ENCODE peak calls at places on chromosome 16, in four cellular contexts. Q is GM12878, O is SK-N-SH, J is K562. E is an unnamed sample.
A peak's percentile ranks its signal among the peaks of the same experiment; 100 is the strongest.

GRCh38 chr16:15650019-15650697 is at the start of gene NDE1:
- DNase-seq in Q (no peak), O (peak; percentile 98), J (peak; percentile 99), E (peak; percentile 94)

GRCh38 chr16:3112058-3112880 is at the start of gene ZNF205:
- DNase-seq in Q (no peak), O (peak; percentile 92), J (peak; percentile 88), E (peak; percentile 88)

GRCh38 chr16:1865902-1866690 is 5.9 kb downstream of the MEIOB start:
- DNase-seq in Q (no peak), O (no peak), J (no peak), E (no peak)

GRCh38 chr16:85583491-85584181 is 29.5 kb upstream of the GSE1 start:
- DNase-seq in Q (no peak), O (peak; percentile 69), J (no peak), E (no peak)

GRCh38 chr16:58022601-58023371 is 2.8 kb upstream of the MMP15 start:
- DNase-seq in Q (no peak), O (peak; percentile 78), J (no peak), E (no peak)

GRCh38 chr16:68408967-68409366 is 39.3 kb downstream of the SMPD3 start:
- DNase-seq in Q (no peak), O (no peak), J (no peak), E (no peak)

GRCh38 chr16:20938426-20938825 is 37.9 kb downstream of the LYRM1 start:
- DNase-seq in Q (no peak), O (no peak), J (no peak), E (no peak)

GRCh38 chr16:83420206-83420760 is 387.5 kb upstream of the HSBP1 start:
- DNase-seq in Q (no peak), O (no peak), J (peak; percentile 17), E (no peak)

GRCh38 chr16:48117217-48118105 is 38.3 kb downstream of the ABCC12 start:
- DNase-seq in Q (no peak), O (peak; percentile 92), J (peak; percentile 98), E (peak; percentile 93)

GRCh38 chr16:10895053-10895946 is 18.3 kb downstream of the CIITA start:
- DNase-seq in Q (no peak), O (no peak), J (peak; percentile 79), E (peak; percentile 85)

GRCh38 chr16:72561-73537 is at the start of gene RHBDF1:
- DNase-seq in Q (no peak), O (peak; percentile 79), J (peak; percentile 89), E (peak; percentile 74)

GRCh38 chr16:25134306-25134705 is 22.8 kb downstream of the LCMT1 start:
- DNase-seq in Q (no peak), O (no peak), J (no peak), E (no peak)

GRCh38 chr16:4315185-4316102 is at the start of gene GLIS2:
- DNase-seq in Q (no peak), O (peak; percentile 94), J (peak; percentile 85), E (peak; percentile 82)

GRCh38 chr16:22694887-22695382 is 119.0 kb upstream of the HS3ST2 start:
- DNase-seq in Q (no peak), O (no peak), J (no peak), E (no peak)

GRCh38 chr16:48892884-48893283 is 282.9 kb upstream of the N4BP1 start:
- DNase-seq in Q (no peak), O (no peak), J (peak; percentile 35), E (no peak)

GRCh38 chr16:74438492-74438979 is 17.3 kb upstream of the CLEC18B start:
- DNase-seq in Q (no peak), O (no peak), J (no peak), E (no peak)

GRCh38 chr16:65600629-65601028 is 478.8 kb upstream of the CDH11 start:
- DNase-seq in Q (no peak), O (no peak), J (no peak), E (no peak)

GRCh38 chr16:11205754-11206459 is 50.1 kb downstream of the SOCS1 start:
- DNase-seq in Q (no peak), O (no peak), J (no peak), E (no peak)

GRCh38 chr16:67283039-67283825 is 3.9 kb downstream of the PLEKHG4 start:
- DNase-seq in Q (no peak), O (no peak), J (no peak), E (no peak)

GRCh38 chr16:180101-180920 is at the start of gene HBQ1:
- DNase-seq in Q (no peak), O (peak; percentile 97), J (peak; percentile 85), E (peak; percentile 60)

GRCh38 chr16:13093676-13094075 is 192.3 kb downstream of the SHISA9 start:
- DNase-seq in Q (no peak), O (no peak), J (no peak), E (no peak)

GRCh38 chr16:14398014-14398717 is 231.9 kb downstream of the PARN start:
- DNase-seq in Q (no peak), O (no peak), J (no peak), E (no peak)

GRCh38 chr16:871562-872330 is 71.2 kb upstream of the GNG13 start:
- DNase-seq in Q (no peak), O (no peak), J (no peak), E (no peak)

GRCh38 chr16:2480948-2481347 is 6.0 kb downstream of the TBC1D24 start:
- DNase-seq in Q (no peak), O (no peak), J (no peak), E (no peak)

GRCh38 chr16:3774156-3774767 is 56.9 kb upstream of the TRAP1 start:
- DNase-seq in Q (no peak), O (no peak), J (no peak), E (no peak)

GRCh38 chr16:16197966-16198365 is 25.3 kb downstream of the ABCC6 start:
- DNase-seq in Q (no peak), O (no peak), J (no peak), E (no peak)

GRCh38 chr16:74297296-74297665 is 667 bp downstream of the PSMD7 start:
- DNase-seq in Q (no peak), O (peak; percentile 56), J (no peak), E (no peak)

GRCh38 chr16:89357055-89357454 is 133.3 kb downstream of the ANKRD11 start:
- DNase-seq in Q (no peak), O (no peak), J (peak; percentile 62), E (no peak)

GRCh38 chr16:9077001-9077809 is 14.2 kb upstream of the HAPSTR1 start:
- DNase-seq in Q (no peak), O (peak; percentile 37), J (peak; percentile 23), E (no peak)

GRCh38 chr16:53035176-53035942 is 17.3 kb downstream of the CHD9NB start:
- DNase-seq in Q (no peak), O (no peak), J (no peak), E (no peak)

GRCh38 chr16:17927015-17927414 is 409.5 kb downstream of the NPIPA8 start:
- DNase-seq in Q (no peak), O (no peak), J (no peak), E (no peak)

DNA sequence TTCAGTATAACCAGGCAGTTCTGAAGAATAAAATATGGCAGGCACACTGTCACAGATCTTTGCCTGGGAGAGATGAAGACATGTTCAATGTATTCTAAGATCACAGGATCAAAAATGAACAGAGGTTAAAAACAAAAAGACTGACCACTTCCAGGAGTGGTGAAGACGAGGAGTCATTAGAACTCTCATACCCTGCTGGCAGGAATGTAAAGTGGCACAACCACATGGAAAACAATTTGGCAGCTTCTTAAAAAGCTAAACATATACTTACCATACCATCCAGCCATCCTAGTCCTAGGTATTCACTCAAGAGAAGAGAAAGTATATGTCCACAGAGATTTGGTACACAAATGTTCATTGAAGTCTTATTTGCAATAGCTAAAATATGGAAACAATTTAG is 406.3 kb downstream of the NPIPA8 start:
- DNase-seq in Q (no peak), O (no peak), J (no peak), E (no peak)
- TF ChIP-seq USF1 in Q (no peak), O (no peak), J (no peak), E (no peak)

DNA sequence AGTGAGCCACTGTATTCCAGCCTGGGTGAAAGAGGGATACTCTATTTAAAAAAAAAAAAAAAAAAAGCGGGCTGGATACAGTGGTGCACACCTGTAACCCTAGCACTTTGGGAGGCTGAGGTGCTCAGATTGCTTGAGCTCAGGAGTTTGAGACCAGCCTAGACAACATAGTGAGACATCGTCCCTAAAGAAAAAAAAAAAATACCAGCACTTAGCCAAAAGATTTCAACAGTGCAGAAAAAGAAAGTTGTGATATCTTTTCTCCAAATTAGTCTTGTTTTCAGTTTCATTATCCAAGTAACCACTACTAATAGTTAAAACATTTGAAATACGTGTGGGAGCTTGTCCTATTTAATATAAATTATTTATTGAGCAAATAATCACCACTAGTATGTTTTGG is 48.7 kb downstream of the TENT4B start:
- DNase-seq in Q (no peak), O (no peak), J (no peak), E (no peak)
- TF ChIP-seq USF1 in Q (no peak), O (no peak), J (no peak), E (no peak)

GRCh38 chr16:64445649-64446048 is 676.2 kb downstream of the CDH11 start:
- DNase-seq in Q (no peak), O (no peak), J (no peak), E (no peak)
- TF ChIP-seq USF1 in Q (no peak), O (no peak), J (no peak), E (no peak)

GRCh38 chr16:78448658-78449327 is 349.3 kb downstream of the WWOX start:
- DNase-seq in Q (no peak), O (no peak), J (no peak), E (no peak)
- TF ChIP-seq USF1 in Q (no peak), O (no peak), J (no peak), E (no peak)

DNA sequence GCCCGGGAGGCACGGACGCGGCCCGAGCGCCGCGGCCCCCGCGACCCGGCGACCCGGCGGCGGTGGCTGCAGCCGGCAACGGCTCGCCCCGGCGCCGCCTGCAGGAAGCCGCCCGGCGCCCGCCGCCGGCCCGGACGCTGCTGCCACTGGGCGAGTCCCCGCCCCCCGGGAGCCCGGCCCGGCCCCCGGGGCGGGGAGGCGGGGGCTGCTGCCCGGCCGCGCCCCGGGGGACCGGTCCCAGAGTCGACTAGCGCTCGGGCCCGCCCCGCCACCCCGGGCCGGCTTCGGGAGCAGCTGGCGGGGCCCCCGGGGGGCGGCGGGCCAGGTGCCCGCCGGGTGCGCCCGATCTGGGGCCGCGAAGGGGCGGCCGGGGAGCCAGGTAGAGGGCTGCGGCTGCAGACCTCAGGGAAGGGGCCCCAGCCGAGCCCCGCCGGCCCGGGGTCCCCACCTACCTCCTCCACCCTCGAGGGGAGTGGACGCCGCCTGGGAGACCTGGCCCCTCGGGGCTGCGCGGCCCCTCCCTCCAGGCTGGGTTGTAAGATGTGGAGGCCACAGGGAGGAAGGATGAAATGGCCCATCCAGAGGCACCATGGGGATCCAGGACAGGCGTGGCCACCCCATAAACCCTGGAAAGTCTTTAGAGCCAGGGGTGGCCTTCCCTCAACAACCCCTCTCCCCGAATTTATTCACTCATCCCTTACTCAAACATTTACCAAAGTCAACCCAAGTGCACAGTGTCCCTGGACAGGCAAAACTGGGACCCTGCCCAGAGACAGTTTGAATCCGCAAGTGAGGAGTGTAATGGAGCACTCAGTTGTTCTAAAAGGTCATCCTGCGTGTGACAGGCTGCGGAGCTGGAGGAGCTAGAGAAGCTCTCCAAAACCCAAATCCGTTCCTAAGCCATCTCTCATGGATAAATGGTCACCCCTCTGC is at the start of gene CDYL2:
- DNase-seq in Q (no peak), O (peak; percentile 78), J (peak; percentile 62), E (peak; percentile 21)
- TF ChIP-seq USF1 in Q (no peak), O (no peak), J (no peak), E (no peak)